ENCODE peak calls at places on chromosomes 11 and 22, in nine cellular contexts. Y is A549, S is HCT116, A is HepG2, W is Panc1, V is SK-N-SH, B is K562, R is GM23338, P is GM12878. D is an unnamed sample.
A peak's percentile ranks its signal among the peaks of the same experiment; 100 is the strongest.

GRCh38 chr22:33274214-33274828 is 216.1 kb upstream of the SYN3 start:
- DNase-seq in Y (no peak), S (no peak), A (peak; percentile 27), W (peak; percentile 15), V (no peak), B (peak; percentile 57), R (peak; percentile 91), P (no peak), D (peak; percentile 22)

GRCh38 chr11:65651589-65652510 is 10.9 kb downstream of the RELA start:
- DNase-seq in Y (no peak), S (no peak), A (no peak), W (no peak), V (no peak), B (peak; percentile 77), R (peak; percentile 29), P (no peak), D (no peak)

GRCh38 chr22:35564975-35565867 is 24.6 kb downstream of the RASD2 start:
- DNase-seq in Y (no peak), S (no peak), A (no peak), W (no peak), V (no peak), B (no peak), R (no peak), P (no peak), D (no peak)

GRCh38 chr11:120985718-120986569 is 38.0 kb upstream of the TBCEL start:
- DNase-seq in Y (peak; percentile 21), S (no peak), A (peak; percentile 15), W (no peak), V (peak; percentile 88), B (peak; percentile 4), R (peak; percentile 79), P (no peak), D (peak; percentile 14)

GRCh38 chr11:69943066-69943465 is 123.8 kb upstream of the FGF3 start:
- DNase-seq in Y (peak; percentile 35), S (peak; percentile 31), A (peak; percentile 41), W (no peak), V (no peak), B (peak; percentile 53), R (peak; percentile 51), P (no peak), D (no peak)

GRCh38 chr11:100964400-100964799 is 165.2 kb downstream of the PGR start:
- DNase-seq in Y (no peak), S (no peak), A (no peak), W (no peak), V (no peak), B (no peak), R (no peak), P (no peak), D (no peak)

GRCh38 chr11:25309818-25310217 is 813.0 kb downstream of the LUZP2 start:
- DNase-seq in Y (no peak), S (no peak), A (no peak), W (no peak), V (no peak), B (no peak), R (no peak), P (no peak), D (no peak)

GRCh38 chr11:9096427-9096826 is 5.0 kb upstream of the SCUBE2 start:
- DNase-seq in Y (no peak), S (no peak), A (no peak), W (no peak), V (no peak), B (no peak), R (no peak), P (no peak), D (no peak)

GRCh38 chr11:70367071-70367470 is 31.3 kb upstream of the CTTN start:
- DNase-seq in Y (no peak), S (no peak), A (no peak), W (no peak), V (no peak), B (no peak), R (no peak), P (no peak), D (no peak)

GRCh38 chr22:20015971-20016733 is 471 bp downstream of the ARVCF start:
- DNase-seq in Y (no peak), S (no peak), A (peak; percentile 27), W (no peak), V (peak; percentile 71), B (peak; percentile 76), R (peak; percentile 76), P (no peak), D (peak; percentile 15)

GRCh38 chr11:19553683-19554333 is 158.8 kb upstream of the NAV2 start:
- DNase-seq in Y (peak; percentile 57), S (peak; percentile 58), A (peak; percentile 49), W (peak; percentile 18), V (peak; percentile 80), B (peak; percentile 74), R (peak; percentile 93), P (no peak), D (peak; percentile 17)

GRCh38 chr11:112797072-112797471 is 164.1 kb upstream of the NCAM1 start:
- DNase-seq in Y (no peak), S (no peak), A (no peak), W (no peak), V (peak; percentile 46), B (no peak), R (peak; percentile 82), P (no peak), D (no peak)

GRCh38 chr11:35066783-35067476 is 72.0 kb upstream of the CD44 start:
- DNase-seq in Y (no peak), S (no peak), A (no peak), W (no peak), V (no peak), B (no peak), R (no peak), P (no peak), D (no peak)

GRCh38 chr22:21947040-21948014 is 5.3 kb downstream of the PPM1F start:
- DNase-seq in Y (no peak), S (no peak), A (peak; percentile 27), W (no peak), V (peak; percentile 57), B (peak; percentile 99), R (peak; percentile 78), P (no peak), D (no peak)

GRCh38 chr11:122850076-122850631 is 11.9 kb downstream of the CRTAM start:
- DNase-seq in Y (no peak), S (no peak), A (no peak), W (no peak), V (no peak), B (no peak), R (peak; percentile 24), P (no peak), D (no peak)

GRCh38 chr11:130612291-130612802 is 163.9 kb downstream of the ADAMTS15 start:
- DNase-seq in Y (peak; percentile 28), S (no peak), A (no peak), W (no peak), V (no peak), B (no peak), R (no peak), P (no peak), D (no peak)

GRCh38 chr11:116885951-116886629 is 48.7 kb upstream of the APOA1 start:
- DNase-seq in Y (no peak), S (no peak), A (no peak), W (no peak), V (no peak), B (no peak), R (no peak), P (no peak), D (no peak)

GRCh38 chr11:91981995-91982394 is 242.6 kb upstream of the FAT3 start:
- DNase-seq in Y (peak; percentile 4), S (no peak), A (no peak), W (no peak), V (no peak), B (no peak), R (no peak), P (no peak), D (no peak)

GRCh38 chr11:18312012-18312411 is 9.9 kb downstream of the HPS5 start:
- DNase-seq in Y (no peak), S (no peak), A (no peak), W (no peak), V (no peak), B (no peak), R (no peak), P (no peak), D (no peak)

GRCh38 chr22:23246982-23247766 is 66.9 kb downstream of the BCR start:
- DNase-seq in Y (no peak), S (no peak), A (peak; percentile 70), W (no peak), V (no peak), B (no peak), R (no peak), P (no peak), D (no peak)

GRCh38 chr22:17484608-17485007 is 78.7 kb upstream of the SLC25A18 start:
- DNase-seq in Y (no peak), S (no peak), A (no peak), W (no peak), V (no peak), B (no peak), R (no peak), P (no peak), D (no peak)
- TF ChIP-seq REST in Y (no peak), S (no peak), A (no peak), W (no peak), V (no peak), B (no peak), R (no peak), P (no peak), D (no peak)

DNA sequence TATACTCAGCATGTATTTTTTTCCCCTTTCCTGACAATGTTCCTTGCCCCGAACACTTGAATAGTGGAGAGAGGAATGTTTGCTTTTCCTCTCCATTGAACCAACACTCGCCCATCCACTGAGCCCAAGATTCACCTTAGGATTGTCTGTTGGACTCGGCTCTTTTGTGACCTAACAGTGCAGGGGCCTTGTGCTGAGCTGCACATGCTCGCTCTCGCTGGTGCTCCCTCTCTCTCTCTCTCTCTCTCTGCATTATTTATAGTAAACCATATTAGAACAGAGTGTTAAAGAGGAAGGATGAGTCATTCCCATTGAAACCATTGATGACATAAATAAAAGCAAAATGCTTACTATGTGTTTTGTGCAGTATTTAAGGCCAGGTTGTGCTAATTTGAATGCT is 20.7 kb downstream of the ZBTB16 start:
- DNase-seq in Y (no peak), S (no peak), A (no peak), W (no peak), V (no peak), B (no peak), R (no peak), P (no peak), D (no peak)
- H3K4me3 ChIP-seq in Y (no peak overlapping the region), S (no peak overlapping the region), A (no peak overlapping the region), W (no peak overlapping the region), V (no peak overlapping the region), B (no peak overlapping the region), R (no peak overlapping the region), P (no peak overlapping the region), D (no peak overlapping the region)

GRCh38 chr22:49453816-49454215 is 373.9 kb downstream of the BRD1 start:
- DNase-seq in Y (no peak), S (no peak), A (no peak), W (no peak), V (no peak), B (no peak), R (no peak), P (no peak), D (no peak)
- TF ChIP-seq REST in Y (no peak), S (no peak), A (no peak), W (no peak), V (no peak), B (no peak), R (no peak), P (no peak), D (no peak)

DNA sequence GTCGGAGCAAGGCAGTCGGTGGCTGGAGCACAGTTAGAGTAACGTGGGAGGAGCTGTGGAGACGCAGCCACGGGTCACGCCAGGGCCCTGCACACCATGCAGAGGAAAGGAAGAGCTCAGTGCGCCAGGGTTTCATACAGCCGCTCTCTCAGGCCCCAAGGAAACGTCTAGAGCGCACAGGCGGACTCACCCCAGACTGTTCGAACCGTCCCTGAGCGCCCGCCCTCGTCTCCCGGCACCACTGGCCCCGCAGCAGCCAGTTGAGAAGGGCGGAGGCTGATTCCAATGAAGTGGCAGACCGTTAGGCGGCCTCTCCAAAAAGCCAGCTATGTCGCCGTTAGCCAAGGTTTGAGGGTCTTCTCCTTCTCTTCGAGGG is 483 bp upstream of the HYLS1 start:
- DNase-seq in Y (no peak), S (no peak), A (no peak), W (no peak), V (no peak), B (no peak), R (peak; percentile 70), P (no peak), D (no peak)
- H3K4me3 ChIP-seq in Y (peak overlapping the region; percentile 79), S (peak overlapping the region; percentile 64), A (no peak overlapping the region), W (peak overlapping the region; percentile 66), V (peak overlapping the region; percentile 82), B (peak overlapping the region; percentile 62), R (peak overlapping the region; percentile 66), P (no peak overlapping the region), D (peak overlapping the region; percentile 71)